ENCODE peak calls at places on chromosomes 13 and 19, in five cellular contexts. One of them, this sample, is unnamed.
A peak's percentile ranks its signal among the peaks of the same experiment; 100 is the strongest.

GRCh38 chr19:5058456-5059190 is 89.7 kb downstream of the KDM4B start:
- DNase-seq in OCI-LY7: no peak
- DNase-seq in mammary epithelial cell: peak; percentile 33
- DNase-seq in H9: no peak
- DNase-seq in HepG2: no peak
- DNase-seq in this sample: no peak

GRCh38 chr13:114019367-114019766 is 45.5 kb upstream of the C13orf46 start:
- DNase-seq in OCI-LY7: peak; percentile 75
- DNase-seq in mammary epithelial cell: no peak
- DNase-seq in H9: peak; percentile 69
- DNase-seq in HepG2: no peak
- DNase-seq in this sample: peak; percentile 33

GRCh38 chr13:44050450-44051063 is 170.9 kb downstream of the LACC1 start:
- DNase-seq in OCI-LY7: peak; percentile 27
- DNase-seq in mammary epithelial cell: peak; percentile 20
- DNase-seq in H9: no peak
- DNase-seq in HepG2: peak; percentile 7
- DNase-seq in this sample: peak; percentile 22

GRCh38 chr19:40264314-40265054 is 20.7 kb downstream of the AKT2 start:
- DNase-seq in OCI-LY7: no peak
- DNase-seq in mammary epithelial cell: no peak
- DNase-seq in H9: no peak
- DNase-seq in HepG2: no peak
- DNase-seq in this sample: no peak

GRCh38 chr19:17125728-17126677 is 50.4 kb downstream of the MYO9B start:
- DNase-seq in OCI-LY7: peak; percentile 67
- DNase-seq in mammary epithelial cell: no peak
- DNase-seq in H9: no peak
- DNase-seq in HepG2: no peak
- DNase-seq in this sample: no peak

GRCh38 chr13:77386880-77387606 is 60.1 kb upstream of the MYCBP2 start:
- DNase-seq in OCI-LY7: no peak
- DNase-seq in mammary epithelial cell: no peak
- DNase-seq in H9: no peak
- DNase-seq in HepG2: no peak
- DNase-seq in this sample: no peak

GRCh38 chr13:41458939-41459753 is 1.8 kb downstream of the RGCC start:
- DNase-seq in OCI-LY7: peak; percentile 84
- DNase-seq in mammary epithelial cell: peak; percentile 53
- DNase-seq in H9: no peak
- DNase-seq in HepG2: peak; percentile 30
- DNase-seq in this sample: peak; percentile 45

GRCh38 chr19:3360494-3361383 is 5.6 kb upstream of the NFIC start:
- DNase-seq in OCI-LY7: peak; percentile 12
- DNase-seq in mammary epithelial cell: no peak
- DNase-seq in H9: no peak
- DNase-seq in HepG2: no peak
- DNase-seq in this sample: no peak

GRCh38 chr13:113996912-113997745 is 23.3 kb upstream of the C13orf46 start:
- DNase-seq in OCI-LY7: no peak
- DNase-seq in mammary epithelial cell: no peak
- DNase-seq in H9: no peak
- DNase-seq in HepG2: no peak
- DNase-seq in this sample: no peak

GRCh38 chr13:19713186-19713965 is 69.4 kb downstream of the PSPC1 start:
- DNase-seq in OCI-LY7: no peak
- DNase-seq in mammary epithelial cell: peak; percentile 32
- DNase-seq in H9: no peak
- DNase-seq in HepG2: no peak
- DNase-seq in this sample: peak; percentile 36

GRCh38 chr13:36910545-36910944 is 9.5 kb downstream of the SMAD9 start:
- DNase-seq in OCI-LY7: no peak
- DNase-seq in mammary epithelial cell: no peak
- DNase-seq in H9: no peak
- DNase-seq in HepG2: no peak
- DNase-seq in this sample: no peak

GRCh38 chr19:10936661-10937084 is 8.1 kb downstream of the TIMM29 start:
- DNase-seq in OCI-LY7: peak; percentile 88
- DNase-seq in mammary epithelial cell: peak; percentile 64
- DNase-seq in H9: peak; percentile 78
- DNase-seq in HepG2: peak; percentile 76
- DNase-seq in this sample: peak; percentile 66

GRCh38 chr19:6769006-6769637 is 1.9 kb upstream of the SH2D3A start:
- DNase-seq in OCI-LY7: peak; percentile 65
- DNase-seq in mammary epithelial cell: no peak
- DNase-seq in H9: peak; percentile 62
- DNase-seq in HepG2: no peak
- DNase-seq in this sample: no peak

GRCh38 chr13:24511019-24511823 is 1.4 kb downstream of the PARP4 start:
- DNase-seq in OCI-LY7: peak; percentile 72
- DNase-seq in mammary epithelial cell: peak; percentile 92
- DNase-seq in H9: peak; percentile 38
- DNase-seq in HepG2: peak; percentile 26
- DNase-seq in this sample: peak; percentile 59

DNA sequence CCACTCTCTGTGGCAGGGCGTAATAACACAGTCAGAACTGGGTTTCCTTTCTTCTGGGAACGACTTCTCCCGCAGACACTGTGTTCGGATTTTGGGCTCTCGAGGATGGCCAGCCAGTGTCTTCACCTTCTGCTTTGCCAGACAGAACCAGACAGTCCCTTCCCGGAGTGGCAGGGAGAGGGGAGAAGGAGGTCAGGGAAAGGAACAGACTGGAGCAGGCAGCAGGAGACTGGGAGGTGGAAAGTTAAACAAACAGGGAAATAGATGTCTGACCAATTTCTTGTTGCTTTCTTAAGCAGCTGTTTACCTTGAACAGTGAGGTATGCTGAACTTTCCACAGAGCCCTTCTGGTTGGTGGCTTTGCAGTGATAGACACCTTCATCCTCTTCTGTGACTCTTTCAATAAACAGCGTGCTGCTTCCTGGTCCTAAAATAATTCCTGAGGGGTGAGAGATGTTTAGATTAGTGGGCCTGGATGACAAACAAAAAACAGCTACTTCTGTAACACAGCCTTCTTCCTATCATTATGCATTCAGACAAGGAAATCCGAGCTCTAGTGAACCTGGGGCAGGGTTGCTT is 137.6 kb downstream of the FLT1 start:
- DNase-seq in OCI-LY7: no peak
- DNase-seq in mammary epithelial cell: no peak
- DNase-seq in H9: no peak
- DNase-seq in HepG2: no peak
- DNase-seq in this sample: no peak
- H3K27ac ChIP-seq in OCI-LY7: no peak overlapping the region
- H3K27ac ChIP-seq in mammary epithelial cell: no peak overlapping the region
- H3K27ac ChIP-seq in H9: no peak overlapping the region
- H3K27ac ChIP-seq in HepG2: no peak overlapping the region
- H3K27ac ChIP-seq in this sample: no peak overlapping the region

GRCh38 chr13:99580500-99581268 is 79.4 kb downstream of the TM9SF2 start:
- DNase-seq in OCI-LY7: no peak
- DNase-seq in mammary epithelial cell: no peak
- DNase-seq in H9: no peak
- DNase-seq in HepG2: peak; percentile 41
- DNase-seq in this sample: no peak

GRCh38 chr13:99582511-99582910 is 81.2 kb downstream of the TM9SF2 start:
- DNase-seq in OCI-LY7: no peak
- DNase-seq in mammary epithelial cell: no peak
- DNase-seq in H9: no peak
- DNase-seq in HepG2: no peak
- DNase-seq in this sample: no peak

GRCh38 chr13:99575376-99575775 is 74.1 kb downstream of the TM9SF2 start:
- DNase-seq in OCI-LY7: no peak
- DNase-seq in mammary epithelial cell: no peak
- DNase-seq in H9: peak; percentile 82
- DNase-seq in HepG2: no peak
- DNase-seq in this sample: no peak

GRCh38 chr13:99572921-99573320 is 71.6 kb downstream of the TM9SF2 start:
- DNase-seq in OCI-LY7: no peak
- DNase-seq in mammary epithelial cell: no peak
- DNase-seq in H9: no peak
- DNase-seq in HepG2: no peak
- DNase-seq in this sample: no peak

DNA sequence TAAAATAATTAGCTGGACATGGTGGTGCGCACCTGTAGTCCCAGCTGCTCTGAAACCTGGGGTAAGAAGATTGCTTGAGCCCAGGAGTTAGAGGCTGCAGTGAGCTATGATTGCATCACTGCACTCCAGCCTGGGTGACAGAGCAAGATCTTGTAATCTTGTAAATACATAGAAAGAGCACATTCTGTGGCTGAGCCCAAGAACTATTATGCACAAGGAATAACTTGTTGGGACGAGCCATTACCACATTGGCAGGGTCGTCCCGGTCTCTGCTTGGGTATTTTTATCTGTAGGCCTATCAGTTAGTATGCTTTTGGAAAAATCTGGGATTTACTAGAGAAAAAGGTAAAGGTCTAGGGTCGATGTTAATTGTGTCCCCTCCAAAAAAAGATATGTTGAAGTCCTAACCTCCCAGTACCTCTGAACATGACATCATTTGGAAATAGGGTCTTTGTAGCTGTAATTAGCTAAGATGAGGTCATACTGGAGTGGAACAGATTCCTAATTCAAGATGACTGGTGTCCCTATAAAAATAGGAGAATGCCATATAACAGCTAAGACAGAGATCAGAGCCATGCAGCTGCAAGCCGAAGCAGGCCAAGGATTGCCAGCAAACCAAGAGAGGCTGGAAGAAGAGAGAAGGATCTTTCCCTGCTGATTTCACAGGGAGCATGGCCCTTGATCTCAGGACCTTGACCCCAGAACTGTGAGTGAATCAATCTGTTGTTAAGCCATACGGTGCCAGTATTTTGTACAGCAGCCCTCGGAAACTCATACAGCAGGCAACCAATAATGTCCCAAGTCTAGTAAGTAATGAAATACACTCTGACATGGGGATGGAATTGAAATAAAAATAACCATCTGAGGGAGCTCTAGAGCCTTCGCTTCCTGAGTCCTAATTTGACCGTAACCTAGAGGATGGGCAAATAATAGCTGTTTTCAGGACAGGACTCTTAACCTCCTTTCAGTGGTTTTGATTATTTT is 77.0 kb downstream of the TM9SF2 start:
- DNase-seq in OCI-LY7: no peak
- DNase-seq in mammary epithelial cell: no peak
- DNase-seq in H9: no peak
- DNase-seq in HepG2: peak; percentile 47
- DNase-seq in this sample: no peak
- TF ChIP-seq CTCF in OCI-LY7: peak; percentile 23
- TF ChIP-seq CTCF in mammary epithelial cell: peak; percentile 35
- TF ChIP-seq CTCF in H9: peak; percentile 55
- TF ChIP-seq CTCF in HepG2: peak; percentile 50
- TF ChIP-seq CTCF in this sample: no peak

DNA sequence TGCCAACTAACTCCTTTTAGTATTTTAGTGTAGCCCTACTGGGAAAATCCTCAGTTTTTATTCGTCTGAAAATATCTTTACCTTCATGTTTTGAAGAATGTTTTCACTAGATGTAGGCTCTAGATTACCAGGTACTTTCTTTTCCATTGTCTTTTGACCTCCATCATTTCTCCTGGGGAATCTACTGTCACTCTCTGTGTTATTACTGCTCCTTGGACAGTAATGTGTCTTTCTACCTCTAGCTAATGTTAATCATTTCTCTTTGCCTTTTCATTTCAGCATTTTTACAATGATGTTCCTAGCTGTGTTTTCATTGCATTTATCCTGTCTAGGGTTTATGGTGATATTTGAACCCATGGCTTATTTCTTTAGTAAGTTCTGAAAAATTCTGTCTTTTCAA is 61.9 kb downstream of the SPACA7 start:
- DNase-seq in OCI-LY7: no peak
- DNase-seq in mammary epithelial cell: no peak
- DNase-seq in H9: no peak
- DNase-seq in HepG2: no peak
- DNase-seq in this sample: no peak
- H3K27ac ChIP-seq in OCI-LY7: no peak overlapping the region
- H3K27ac ChIP-seq in mammary epithelial cell: no peak overlapping the region
- H3K27ac ChIP-seq in H9: no peak overlapping the region
- H3K27ac ChIP-seq in HepG2: no peak overlapping the region
- H3K27ac ChIP-seq in this sample: no peak overlapping the region

GRCh38 chr13:105207586-105208293 is 1327.7 kb downstream of the EFNB2 start:
- DNase-seq in OCI-LY7: no peak
- DNase-seq in mammary epithelial cell: no peak
- DNase-seq in H9: no peak
- DNase-seq in HepG2: no peak
- DNase-seq in this sample: no peak

GRCh38 chr13:105202384-105202783 is 1333.1 kb downstream of the EFNB2 start:
- DNase-seq in OCI-LY7: no peak
- DNase-seq in mammary epithelial cell: no peak
- DNase-seq in H9: no peak
- DNase-seq in HepG2: no peak
- DNase-seq in this sample: no peak
- TF ChIP-seq CTCF in OCI-LY7: peak; percentile 29
- TF ChIP-seq CTCF in mammary epithelial cell: peak; percentile 44
- TF ChIP-seq CTCF in H9: peak; percentile 76
- TF ChIP-seq CTCF in HepG2: no peak
- TF ChIP-seq CTCF in this sample: peak; percentile 19

GRCh38 chr19:52992109-52993004 is 21.4 kb upstream of the ERVV-1 start:
- DNase-seq in OCI-LY7: no peak
- DNase-seq in mammary epithelial cell: no peak
- DNase-seq in H9: peak; percentile 46
- DNase-seq in HepG2: no peak
- DNase-seq in this sample: no peak

GRCh38 chr19:52995711-52996110 is 18.0 kb upstream of the ERVV-1 start:
- DNase-seq in OCI-LY7: no peak
- DNase-seq in mammary epithelial cell: no peak
- DNase-seq in H9: no peak
- DNase-seq in HepG2: no peak
- DNase-seq in this sample: no peak

GRCh38 chr19:52991484-52991883 is 22.2 kb upstream of the ERVV-1 start:
- DNase-seq in OCI-LY7: no peak
- DNase-seq in mammary epithelial cell: peak; percentile 86
- DNase-seq in H9: no peak
- DNase-seq in HepG2: no peak
- DNase-seq in this sample: peak; percentile 85

GRCh38 chr19:52991021-52991420 is 22.7 kb upstream of the ERVV-1 start:
- DNase-seq in OCI-LY7: no peak
- DNase-seq in mammary epithelial cell: no peak
- DNase-seq in H9: no peak
- DNase-seq in HepG2: no peak
- DNase-seq in this sample: peak; percentile 10

DNA sequence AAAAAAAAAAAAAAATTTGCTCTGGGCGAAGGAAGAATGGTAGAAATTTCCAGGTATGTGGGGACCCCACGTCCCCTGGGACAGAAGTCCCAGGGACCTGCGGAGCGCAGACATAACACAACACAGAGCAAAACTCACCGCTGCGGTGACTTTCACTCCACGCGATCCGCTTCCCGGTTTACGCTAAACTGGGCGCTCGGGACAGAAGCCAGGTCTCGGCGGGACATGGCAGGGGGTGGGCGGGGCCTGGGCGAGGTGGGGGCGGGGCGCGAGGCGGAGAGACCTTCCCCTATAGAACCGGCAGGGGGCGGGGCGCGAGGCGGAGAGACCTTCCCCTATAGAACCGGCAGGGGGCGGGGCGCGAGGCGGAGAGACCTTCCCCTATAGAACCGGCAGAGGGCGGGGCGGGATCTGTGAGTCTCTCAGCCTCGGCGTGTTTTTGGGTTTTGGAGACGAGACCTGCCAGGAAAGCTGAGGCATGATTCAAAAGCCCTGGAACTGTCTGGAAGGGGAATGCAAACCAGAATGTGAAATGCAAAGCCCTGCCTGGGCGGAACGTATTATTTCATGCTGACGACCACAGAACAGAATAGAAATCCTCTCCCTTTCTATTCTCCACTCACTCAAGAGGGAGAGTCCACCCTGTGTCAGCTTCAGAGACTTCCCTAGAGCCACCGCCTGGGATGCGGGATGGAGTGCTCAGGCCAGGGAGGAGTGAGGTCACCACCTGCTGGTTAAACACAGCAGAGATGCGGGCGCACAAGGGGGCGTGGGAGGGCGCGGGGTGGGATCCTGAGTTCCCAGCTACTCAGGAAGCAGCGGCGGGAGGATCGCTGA is 20.2 kb upstream of the ERVV-1 start:
- DNase-seq in OCI-LY7: peak; percentile 84
- DNase-seq in mammary epithelial cell: peak; percentile 71
- DNase-seq in H9: peak; percentile 81
- DNase-seq in HepG2: no peak
- DNase-seq in this sample: peak; percentile 62
- H3K27ac ChIP-seq in OCI-LY7: no peak overlapping the region
- H3K27ac ChIP-seq in mammary epithelial cell: no peak overlapping the region
- H3K27ac ChIP-seq in H9: no peak overlapping the region
- H3K27ac ChIP-seq in HepG2: no peak overlapping the region
- H3K27ac ChIP-seq in this sample: peak overlapping the region; percentile 9

This sample was measured in RWPE1.